ENCODE peak calls at places on chromosomes 6 and 20, in seven cellular contexts. O is mucosa of gallbladder, Z is H54, P is iPS-NIHi11, W is sigmoid colon, E is T-helper 1 cell, V is cardiac fibroblast. N is an unnamed sample.

GRCh38 chr20:9344080-9344920 is 170.1 kb upstream of the LAMP5 start:
- DNase-seq in O (peak), Z (no peak), P (no peak), W (peak), E (no peak), V (peak), N (no peak)

GRCh38 chr6:27668442-27669275 is 195.8 kb upstream of the ZNF184 start:
- DNase-seq in O (no peak), Z (peak), P (peak), W (no peak), E (no peak), V (peak), N (no peak)

GRCh38 chr6:23414204-23414501 is 711.9 kb upstream of the NRSN1 start:
- DNase-seq in O (no peak), Z (no peak), P (no peak), W (no peak), E (no peak), V (peak), N (no peak)

GRCh38 chr20:51529758-51530157 is 12.8 kb downstream of the NFATC2 start:
- DNase-seq in O (no peak), Z (no peak), P (no peak), W (no peak), E (no peak), V (no peak), N (peak)

GRCh38 chr20:21047981-21048380 is 58.2 kb downstream of the LINC00237 start:
- DNase-seq in O (no peak), Z (no peak), P (no peak), W (no peak), E (no peak), V (no peak), N (no peak)

GRCh38 chr6:139355777-139356445 is 18.5 kb downstream of the CITED2 start:
- DNase-seq in O (no peak), Z (no peak), P (no peak), W (no peak), E (no peak), V (no peak), N (no peak)

GRCh38 chr6:168195712-168196111 is 116.7 kb upstream of the FRMD1 start:
- DNase-seq in O (no peak), Z (no peak), P (no peak), W (peak), E (no peak), V (no peak), N (no peak)

GRCh38 chr6:110325197-110325596 is 33.0 kb downstream of the METTL24 start:
- DNase-seq in O (peak), Z (no peak), P (no peak), W (peak), E (no peak), V (peak), N (no peak)

GRCh38 chr20:14576478-14576877 is 239.1 kb upstream of the FLRT3 start:
- DNase-seq in O (no peak), Z (no peak), P (no peak), W (no peak), E (no peak), V (no peak), N (no peak)

GRCh38 chr20:57133926-57134650 is 132.4 kb downstream of the BMP7 start:
- DNase-seq in O (no peak), Z (no peak), P (no peak), W (no peak), E (no peak), V (no peak), N (no peak)

GRCh38 chr20:40072907-40073306 is 616.1 kb downstream of the MAFB start:
- DNase-seq in O (no peak), Z (no peak), P (no peak), W (no peak), E (no peak), V (no peak), N (no peak)

GRCh38 chr6:145749632-145750031 is 14.3 kb upstream of the EPM2A start:
- DNase-seq in O (no peak), Z (no peak), P (no peak), W (no peak), E (no peak), V (peak), N (no peak)

GRCh38 chr6:159645659-159646058 is 47.4 kb downstream of the SOD2 start:
- DNase-seq in O (no peak), Z (no peak), P (no peak), W (no peak), E (no peak), V (peak), N (no peak)

GRCh38 chr20:42485566-42485965 is 704.1 kb downstream of the PTPRT start:
- DNase-seq in O (no peak), Z (no peak), P (no peak), W (no peak), E (no peak), V (no peak), N (no peak)

GRCh38 chr20:37838769-37839431 is 64.0 kb upstream of the VSTM2L start:
- DNase-seq in O (no peak), Z (no peak), P (no peak), W (no peak), E (no peak), V (no peak), N (no peak)

GRCh38 chr6:146904596-146904995 is 299.6 kb upstream of the STXBP5 start:
- DNase-seq in O (no peak), Z (no peak), P (no peak), W (no peak), E (no peak), V (no peak), N (no peak)

GRCh38 chr6:169252805-169253189 is 849 bp downstream of the THBS2 start:
- DNase-seq in O (no peak), Z (no peak), P (no peak), W (peak), E (no peak), V (peak), N (no peak)

GRCh38 chr6:92667843-92668242 is 751.5 kb downstream of the EPHA7 start:
- DNase-seq in O (no peak), Z (no peak), P (no peak), W (no peak), E (no peak), V (no peak), N (no peak)

GRCh38 chr6:92589970-92590369 is 829.4 kb downstream of the EPHA7 start:
- DNase-seq in O (no peak), Z (no peak), P (no peak), W (no peak), E (no peak), V (no peak), N (no peak)

GRCh38 chr6:53640361-53640760 is 25.2 kb downstream of the KLHL31 start:
- DNase-seq in O (no peak), Z (no peak), P (no peak), W (no peak), E (no peak), V (no peak), N (no peak)

GRCh38 chr6:36674942-36675341 is 3.6 kb upstream of the CDKN1A start:
- DNase-seq in O (no peak), Z (no peak), P (no peak), W (no peak), E (no peak), V (no peak), N (no peak)